ENCODE peak calls at places on chromosomes 1 and 21, in ten cellular contexts. One of them, this sample, is unnamed.

GRCh38 chr1:196689001-196689400 is 37.2 kb downstream of the CFH start:
- DNase-seq in CD8-positive, alpha-beta memory T cell: no peak
- DNase-seq in neuronal stem cell: no peak
- DNase-seq in AG10803: no peak
- DNase-seq in A549: no peak
- DNase-seq in astrocyte of the cerebellum: no peak
- DNase-seq in fibroblast of lung: no peak
- DNase-seq in LNCaP clone FGC: no peak
- DNase-seq in stomach: no peak
- DNase-seq in adipocyte: no peak
- DNase-seq in this sample: no peak

GRCh38 chr21:45308211-45309068 is 20.7 kb upstream of the POFUT2 start:
- DNase-seq in A549: no peak
- DNase-seq in fibroblast of lung: peak
- DNase-seq in adipocyte: peak
- DNase-seq in AG10803: peak
- DNase-seq in CD8-positive, alpha-beta memory T cell: peak
- DNase-seq in astrocyte of the cerebellum: peak
- DNase-seq in neuronal stem cell: no peak
- DNase-seq in stomach: no peak
- DNase-seq in LNCaP clone FGC: no peak
- DNase-seq in this sample: no peak

GRCh38 chr1:234499119-234500039 is 20.4 kb upstream of the TARBP1 start:
- DNase-seq in neuronal stem cell: peak
- DNase-seq in stomach: peak
- DNase-seq in AG10803: peak
- DNase-seq in LNCaP clone FGC: peak
- DNase-seq in fibroblast of lung: peak
- DNase-seq in astrocyte of the cerebellum: peak
- DNase-seq in A549: peak
- DNase-seq in CD8-positive, alpha-beta memory T cell: peak
- DNase-seq in adipocyte: peak
- DNase-seq in this sample: peak

GRCh38 chr1:225467193-225468020 is 39.6 kb upstream of the LBR start:
- DNase-seq in A549: no peak
- DNase-seq in stomach: peak
- DNase-seq in adipocyte: no peak
- DNase-seq in fibroblast of lung: no peak
- DNase-seq in astrocyte of the cerebellum: no peak
- DNase-seq in AG10803: no peak
- DNase-seq in LNCaP clone FGC: no peak
- DNase-seq in CD8-positive, alpha-beta memory T cell: peak
- DNase-seq in neuronal stem cell: no peak
- DNase-seq in this sample: no peak

GRCh38 chr1:20484526-20485462 is 1.2 kb downstream of the CAMK2N1 start:
- DNase-seq in CD8-positive, alpha-beta memory T cell: no peak
- DNase-seq in adipocyte: peak
- DNase-seq in LNCaP clone FGC: no peak
- DNase-seq in stomach: no peak
- DNase-seq in neuronal stem cell: peak
- DNase-seq in astrocyte of the cerebellum: no peak
- DNase-seq in fibroblast of lung: no peak
- DNase-seq in AG10803: no peak
- DNase-seq in A549: no peak
- DNase-seq in this sample: no peak

GRCh38 chr1:22851517-22851916 is 121.1 kb downstream of the LACTBL1 start:
- DNase-seq in LNCaP clone FGC: no peak
- DNase-seq in fibroblast of lung: no peak
- DNase-seq in stomach: no peak
- DNase-seq in adipocyte: no peak
- DNase-seq in astrocyte of the cerebellum: no peak
- DNase-seq in neuronal stem cell: no peak
- DNase-seq in CD8-positive, alpha-beta memory T cell: no peak
- DNase-seq in AG10803: no peak
- DNase-seq in A549: no peak
- DNase-seq in this sample: no peak

GRCh38 chr1:202007703-202008489 is 2.5 kb upstream of the ELF3 start:
- DNase-seq in CD8-positive, alpha-beta memory T cell: no peak
- DNase-seq in A549: no peak
- DNase-seq in fibroblast of lung: no peak
- DNase-seq in astrocyte of the cerebellum: no peak
- DNase-seq in neuronal stem cell: no peak
- DNase-seq in stomach: peak
- DNase-seq in AG10803: no peak
- DNase-seq in LNCaP clone FGC: peak
- DNase-seq in adipocyte: peak
- DNase-seq in this sample: no peak

GRCh38 chr1:12015001-12015491 is 4.3 kb upstream of the MIIP start:
- DNase-seq in neuronal stem cell: no peak
- DNase-seq in stomach: no peak
- DNase-seq in CD8-positive, alpha-beta memory T cell: no peak
- DNase-seq in fibroblast of lung: no peak
- DNase-seq in A549: no peak
- DNase-seq in LNCaP clone FGC: no peak
- DNase-seq in AG10803: peak
- DNase-seq in astrocyte of the cerebellum: no peak
- DNase-seq in adipocyte: no peak
- DNase-seq in this sample: no peak

GRCh38 chr1:201637282-201638076 is 98.6 kb downstream of the NAV1 start:
- DNase-seq in neuronal stem cell: no peak
- DNase-seq in stomach: no peak
- DNase-seq in AG10803: peak
- DNase-seq in CD8-positive, alpha-beta memory T cell: no peak
- DNase-seq in A549: no peak
- DNase-seq in LNCaP clone FGC: no peak
- DNase-seq in astrocyte of the cerebellum: no peak
- DNase-seq in adipocyte: peak
- DNase-seq in fibroblast of lung: peak
- DNase-seq in this sample: no peak

GRCh38 chr1:59972216-59972924 is 45.8 kb upstream of the CYP2J2 start:
- DNase-seq in LNCaP clone FGC: no peak
- DNase-seq in CD8-positive, alpha-beta memory T cell: no peak
- DNase-seq in A549: no peak
- DNase-seq in astrocyte of the cerebellum: no peak
- DNase-seq in adipocyte: no peak
- DNase-seq in AG10803: peak
- DNase-seq in stomach: no peak
- DNase-seq in neuronal stem cell: no peak
- DNase-seq in fibroblast of lung: peak
- DNase-seq in this sample: no peak

GRCh38 chr1:247212012-247212411 is 40.2 kb upstream of the ZNF124 start:
- DNase-seq in astrocyte of the cerebellum: no peak
- DNase-seq in AG10803: no peak
- DNase-seq in stomach: no peak
- DNase-seq in A549: no peak
- DNase-seq in fibroblast of lung: no peak
- DNase-seq in CD8-positive, alpha-beta memory T cell: no peak
- DNase-seq in LNCaP clone FGC: no peak
- DNase-seq in adipocyte: peak
- DNase-seq in neuronal stem cell: no peak
- DNase-seq in this sample: no peak

GRCh38 chr1:111908222-111908621 is 81.2 kb downstream of the KCND3 start:
- DNase-seq in neuronal stem cell: no peak
- DNase-seq in A549: no peak
- DNase-seq in LNCaP clone FGC: no peak
- DNase-seq in fibroblast of lung: no peak
- DNase-seq in astrocyte of the cerebellum: no peak
- DNase-seq in CD8-positive, alpha-beta memory T cell: no peak
- DNase-seq in AG10803: no peak
- DNase-seq in stomach: no peak
- DNase-seq in adipocyte: no peak
- DNase-seq in this sample: no peak

GRCh38 chr1:11645670-11646265 is 8.5 kb downstream of the FBXO2 start:
- DNase-seq in neuronal stem cell: peak
- DNase-seq in CD8-positive, alpha-beta memory T cell: peak
- DNase-seq in fibroblast of lung: peak
- DNase-seq in A549: peak
- DNase-seq in astrocyte of the cerebellum: peak
- DNase-seq in stomach: peak
- DNase-seq in adipocyte: peak
- DNase-seq in LNCaP clone FGC: peak
- DNase-seq in AG10803: peak
- DNase-seq in this sample: no peak

GRCh38 chr1:234531181-234532132 is 52.5 kb upstream of the TARBP1 start:
- DNase-seq in adipocyte: peak
- DNase-seq in LNCaP clone FGC: peak
- DNase-seq in stomach: peak
- DNase-seq in astrocyte of the cerebellum: peak
- DNase-seq in neuronal stem cell: no peak
- DNase-seq in fibroblast of lung: peak
- DNase-seq in A549: no peak
- DNase-seq in CD8-positive, alpha-beta memory T cell: no peak
- DNase-seq in AG10803: peak
- DNase-seq in this sample: no peak

GRCh38 chr21:44261191-44261631 is 486 bp downstream of the DNMT3L start:
- DNase-seq in astrocyte of the cerebellum: no peak
- DNase-seq in fibroblast of lung: no peak
- DNase-seq in A549: no peak
- DNase-seq in adipocyte: no peak
- DNase-seq in CD8-positive, alpha-beta memory T cell: no peak
- DNase-seq in AG10803: no peak
- DNase-seq in stomach: no peak
- DNase-seq in LNCaP clone FGC: no peak
- DNase-seq in neuronal stem cell: no peak
- DNase-seq in this sample: no peak

GRCh38 chr1:53088616-53089300 is 26.7 kb downstream of the PODN start:
- DNase-seq in neuronal stem cell: no peak
- DNase-seq in LNCaP clone FGC: no peak
- DNase-seq in CD8-positive, alpha-beta memory T cell: no peak
- DNase-seq in stomach: no peak
- DNase-seq in A549: no peak
- DNase-seq in adipocyte: no peak
- DNase-seq in fibroblast of lung: no peak
- DNase-seq in astrocyte of the cerebellum: no peak
- DNase-seq in AG10803: no peak
- DNase-seq in this sample: no peak

GRCh38 chr1:154265586-154265985 is 6.8 kb upstream of the HAX1 start:
- DNase-seq in LNCaP clone FGC: no peak
- DNase-seq in adipocyte: no peak
- DNase-seq in neuronal stem cell: no peak
- DNase-seq in fibroblast of lung: no peak
- DNase-seq in A549: no peak
- DNase-seq in AG10803: no peak
- DNase-seq in CD8-positive, alpha-beta memory T cell: no peak
- DNase-seq in stomach: no peak
- DNase-seq in astrocyte of the cerebellum: no peak
- DNase-seq in this sample: no peak

GRCh38 chr1:219783605-219784004 is 144.8 kb downstream of the SLC30A10 start:
- DNase-seq in fibroblast of lung: peak
- DNase-seq in neuronal stem cell: no peak
- DNase-seq in astrocyte of the cerebellum: no peak
- DNase-seq in adipocyte: no peak
- DNase-seq in AG10803: no peak
- DNase-seq in stomach: no peak
- DNase-seq in A549: no peak
- DNase-seq in CD8-positive, alpha-beta memory T cell: no peak
- DNase-seq in LNCaP clone FGC: no peak
- DNase-seq in this sample: no peak

GRCh38 chr1:89070509-89070908 is 5.5 kb upstream of the GBP1 start:
- DNase-seq in adipocyte: no peak
- DNase-seq in stomach: no peak
- DNase-seq in LNCaP clone FGC: no peak
- DNase-seq in AG10803: no peak
- DNase-seq in A549: no peak
- DNase-seq in CD8-positive, alpha-beta memory T cell: no peak
- DNase-seq in fibroblast of lung: no peak
- DNase-seq in astrocyte of the cerebellum: no peak
- DNase-seq in neuronal stem cell: no peak
- DNase-seq in this sample: no peak

GRCh38 chr1:40801742-40802077 is 18.1 kb downstream of the KCNQ4 start:
- DNase-seq in astrocyte of the cerebellum: no peak
- DNase-seq in neuronal stem cell: no peak
- DNase-seq in LNCaP clone FGC: no peak
- DNase-seq in fibroblast of lung: no peak
- DNase-seq in AG10803: no peak
- DNase-seq in adipocyte: no peak
- DNase-seq in A549: no peak
- DNase-seq in CD8-positive, alpha-beta memory T cell: no peak
- DNase-seq in stomach: no peak
- DNase-seq in this sample: no peak
- H3K4me3 ChIP-seq in astrocyte of the cerebellum: peak
- H3K4me3 ChIP-seq in neuronal stem cell: no peak
- H3K4me3 ChIP-seq in LNCaP clone FGC: no peak
- H3K4me3 ChIP-seq in fibroblast of lung: peak
- H3K4me3 ChIP-seq in AG10803: peak
- H3K4me3 ChIP-seq in adipocyte: peak
- H3K4me3 ChIP-seq in A549: peak
- H3K4me3 ChIP-seq in CD8-positive, alpha-beta memory T cell: peak
- H3K4me3 ChIP-seq in stomach: peak
- H3K4me3 ChIP-seq in this sample: no peak

DNA sequence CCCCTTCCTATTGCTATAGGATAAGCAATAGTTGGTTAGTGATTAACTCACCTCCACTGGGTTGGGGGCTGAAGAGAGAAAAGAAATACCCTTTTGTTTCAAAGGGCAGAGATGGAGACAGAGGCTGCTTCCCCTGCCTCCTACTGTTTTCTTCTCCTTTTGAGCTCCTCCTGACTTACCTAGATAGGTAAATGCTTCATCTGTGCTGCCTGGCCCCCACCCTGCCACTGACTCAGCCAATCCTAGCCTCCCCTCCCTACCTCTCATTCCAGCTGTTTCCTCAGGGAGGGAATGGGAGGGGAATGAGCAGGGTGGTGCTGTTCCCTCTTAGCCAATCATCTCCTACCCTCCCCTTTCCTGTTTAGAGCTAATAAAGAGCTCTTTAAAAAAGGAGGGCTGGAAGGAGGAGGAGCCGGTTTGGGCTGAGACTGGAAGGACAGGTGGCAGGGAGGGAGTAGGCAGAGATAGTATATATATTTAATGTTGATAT is at the start of gene C1orf116:
- DNase-seq in A549: peak
- DNase-seq in CD8-positive, alpha-beta memory T cell: no peak
- DNase-seq in AG10803: no peak
- DNase-seq in LNCaP clone FGC: peak
- DNase-seq in neuronal stem cell: no peak
- DNase-seq in fibroblast of lung: no peak
- DNase-seq in stomach: peak
- DNase-seq in adipocyte: no peak
- DNase-seq in astrocyte of the cerebellum: no peak
- DNase-seq in this sample: no peak
- H3K4me3 ChIP-seq in A549: peak
- H3K4me3 ChIP-seq in CD8-positive, alpha-beta memory T cell: no peak
- H3K4me3 ChIP-seq in AG10803: no peak
- H3K4me3 ChIP-seq in LNCaP clone FGC: peak
- H3K4me3 ChIP-seq in neuronal stem cell: no peak
- H3K4me3 ChIP-seq in fibroblast of lung: no peak
- H3K4me3 ChIP-seq in stomach: peak
- H3K4me3 ChIP-seq in adipocyte: no peak
- H3K4me3 ChIP-seq in astrocyte of the cerebellum: no peak
- H3K4me3 ChIP-seq in this sample: no peak

GRCh38 chr1:16146888-16147614 is 8.8 kb downstream of the EPHA2 start:
- DNase-seq in adipocyte: peak
- DNase-seq in AG10803: peak
- DNase-seq in CD8-positive, alpha-beta memory T cell: no peak
- DNase-seq in fibroblast of lung: no peak
- DNase-seq in LNCaP clone FGC: no peak
- DNase-seq in neuronal stem cell: no peak
- DNase-seq in astrocyte of the cerebellum: peak
- DNase-seq in stomach: no peak
- DNase-seq in A549: peak
- DNase-seq in this sample: no peak
- H3K4me3 ChIP-seq in adipocyte: peak
- H3K4me3 ChIP-seq in AG10803: peak
- H3K4me3 ChIP-seq in CD8-positive, alpha-beta memory T cell: no peak
- H3K4me3 ChIP-seq in fibroblast of lung: peak
- H3K4me3 ChIP-seq in LNCaP clone FGC: no peak
- H3K4me3 ChIP-seq in neuronal stem cell: no peak
- H3K4me3 ChIP-seq in astrocyte of the cerebellum: no peak
- H3K4me3 ChIP-seq in stomach: peak
- H3K4me3 ChIP-seq in A549: peak
- H3K4me3 ChIP-seq in this sample: no peak

GRCh38 chr1:47189844-47190562 is at the start of gene PDZK1IP1:
- DNase-seq in stomach: peak
- DNase-seq in CD8-positive, alpha-beta memory T cell: no peak
- DNase-seq in A549: peak
- DNase-seq in neuronal stem cell: no peak
- DNase-seq in LNCaP clone FGC: peak
- DNase-seq in fibroblast of lung: peak
- DNase-seq in AG10803: peak
- DNase-seq in adipocyte: peak
- DNase-seq in astrocyte of the cerebellum: no peak
- DNase-seq in this sample: no peak
- H3K4me3 ChIP-seq in stomach: peak
- H3K4me3 ChIP-seq in CD8-positive, alpha-beta memory T cell: no peak
- H3K4me3 ChIP-seq in A549: no peak
- H3K4me3 ChIP-seq in neuronal stem cell: no peak
- H3K4me3 ChIP-seq in LNCaP clone FGC: peak
- H3K4me3 ChIP-seq in fibroblast of lung: no peak
- H3K4me3 ChIP-seq in AG10803: no peak
- H3K4me3 ChIP-seq in adipocyte: no peak
- H3K4me3 ChIP-seq in astrocyte of the cerebellum: no peak
- H3K4me3 ChIP-seq in this sample: no peak

This sample was measured in AG09309.